ENCODE peak calls at places on chromosomes 2 and 18, in four cellular contexts. Z, X, Y and P are unnamed samples.

GRCh38 chr2:29475446-29476006 is 360.3 kb downstream of the CLIP4 start:
- DNase-seq in Z (no peak), X (no peak), Y (no peak), P (no peak)

GRCh38 chr18:63292844-63293683 is 26.5 kb downstream of the BCL2 start:
- DNase-seq in Z (no peak), X (no peak), Y (no peak), P (no peak)

GRCh38 chr2:54557601-54558187 is 101.6 kb downstream of the SPTBN1 start:
- DNase-seq in Z (peak; percentile 69), X (peak; percentile 82), Y (peak; percentile 67), P (peak; percentile 70)

GRCh38 chr2:21037671-21038108 is 6.2 kb downstream of the APOB start:
- DNase-seq in Z (no peak), X (no peak), Y (no peak), P (peak; percentile 75)

GRCh38 chr18:64799378-64799777 is 650.5 kb upstream of the LINC00305 start:
- DNase-seq in Z (peak; percentile 1), X (no peak), Y (no peak), P (no peak)

GRCh38 chr2:46719499-46719898 is 196.1 kb downstream of the MCFD2 start:
- DNase-seq in Z (peak; percentile 45), X (no peak), Y (no peak), P (no peak)

GRCh38 chr2:216777637-216778273 is 82.1 kb downstream of the TNP1 start:
- DNase-seq in Z (peak; percentile 77), X (peak; percentile 96), Y (peak; percentile 43), P (peak; percentile 74)

GRCh38 chr18:61448316-61448715 is 115.1 kb downstream of the CDH20 start:
- DNase-seq in Z (no peak), X (no peak), Y (no peak), P (no peak)

GRCh38 chr2:240168041-240168440 is 27.6 kb upstream of the OTOS start:
- DNase-seq in Z (no peak), X (no peak), Y (no peak), P (no peak)

GRCh38 chr18:9575558-9575957 is 38.8 kb downstream of the PPP4R1 start:
- DNase-seq in Z (peak; percentile 97), X (peak; percentile 75), Y (peak; percentile 39), P (peak; percentile 90)

GRCh38 chr2:12416600-12416999 is 300.1 kb upstream of the TRIB2 start:
- DNase-seq in Z (no peak), X (peak; percentile 39), Y (no peak), P (no peak)

GRCh38 chr2:10493636-10494281 is 45.6 kb upstream of the ODC1 start:
- DNase-seq in Z (peak; percentile 12), X (no peak), Y (no peak), P (no peak)

GRCh38 chr2:170282851-170283250 is 104.9 kb downstream of the MYO3B start:
- DNase-seq in Z (no peak), X (peak; percentile 60), Y (no peak), P (no peak)

GRCh38 chr2:127185093-127185492 is 35.0 kb downstream of the CYP27C1 start:
- DNase-seq in Z (no peak), X (no peak), Y (no peak), P (no peak)

GRCh38 chr2:31413025-31413424 is 1.5 kb downstream of the XDH start:
- DNase-seq in Z (no peak), X (no peak), Y (no peak), P (no peak)

GRCh38 chr2:97645700-97646629 is at the start of gene COX5B:
- DNase-seq in Z (peak; percentile 98), X (peak; percentile 99), Y (peak; percentile 96), P (peak; percentile 100)

GRCh38 chr2:97645112-97645699 is 656 bp upstream of the COX5B start:
- DNase-seq in Z (no peak), X (peak; percentile 58), Y (peak; percentile 11), P (no peak)

GRCh38 chr2:97646977-97647376 is 1.1 kb downstream of the COX5B start:
- DNase-seq in Z (no peak), X (no peak), Y (no peak), P (no peak)

DNA sequence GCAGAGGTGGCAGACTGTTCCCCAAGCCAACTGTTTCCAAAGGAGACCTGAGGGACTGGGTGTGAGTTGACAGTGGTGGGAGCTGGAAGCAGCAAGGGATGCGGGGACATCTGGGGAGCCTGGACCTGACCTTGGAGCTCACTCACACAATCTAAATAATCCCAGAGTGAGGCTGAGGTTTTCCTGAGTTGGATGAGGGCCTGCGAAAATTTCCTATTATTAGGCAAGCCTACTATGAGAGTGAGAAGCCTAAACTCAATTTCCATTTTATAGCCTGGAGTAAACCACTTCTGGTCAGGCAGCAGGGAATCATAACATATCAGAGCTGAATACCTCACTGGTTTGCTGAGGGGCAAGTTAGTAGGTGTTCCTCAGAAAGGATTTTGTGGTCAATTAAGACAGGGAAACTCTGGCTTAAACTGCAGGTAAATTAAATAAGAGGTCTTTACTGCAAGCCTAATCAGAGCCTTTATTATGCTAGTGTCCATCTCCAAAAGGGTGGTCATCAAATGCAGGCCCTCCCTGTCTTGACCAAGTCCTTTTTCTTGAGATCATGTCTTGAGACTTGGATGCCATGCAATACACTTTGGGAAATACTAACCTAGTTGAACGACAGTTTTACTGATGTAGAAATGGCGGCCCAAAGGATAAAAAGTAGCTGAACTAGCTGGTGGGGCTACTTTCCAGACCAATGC is 1.7 kb upstream of the COX5B start:
- DNase-seq in Z (no peak), X (no peak), Y (no peak), P (no peak)
- H3K27ac ChIP-seq in Z (no peak overlapping the region), X (no peak overlapping the region), Y (no peak overlapping the region), P (no peak overlapping the region)

GRCh38 chr2:225512873-225513580 is 113.5 kb downstream of the NYAP2 start:
- DNase-seq in Z (peak; percentile 70), X (no peak), Y (no peak), P (no peak)
- H4K8ac ChIP-seq in Z (no peak overlapping the region), X (no peak overlapping the region), Y (no peak overlapping the region), P (no peak overlapping the region)

DNA sequence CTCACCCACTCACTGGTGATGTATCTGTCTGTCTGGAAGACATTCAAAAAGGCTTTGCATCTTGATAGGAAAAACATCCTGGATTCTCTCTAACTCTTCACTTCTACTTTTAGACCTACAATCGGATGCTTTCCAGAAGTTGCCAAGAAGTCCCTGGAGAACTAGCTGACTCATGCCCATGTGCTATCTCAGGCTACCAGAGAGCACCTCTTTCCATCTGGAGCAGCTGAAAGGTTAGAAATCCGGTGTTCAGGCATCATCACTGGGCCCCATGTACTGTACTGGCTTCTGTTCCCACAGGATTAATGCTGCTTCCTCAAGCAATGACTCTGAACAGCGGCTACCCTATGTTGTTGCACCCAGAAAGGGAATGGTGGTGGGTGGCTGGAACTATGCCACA is 259.0 kb downstream of the NBAS start:
- DNase-seq in Z (peak; percentile 62), X (no peak), Y (no peak), P (no peak)
- H3K27ac ChIP-seq in Z (no peak overlapping the region), X (no peak overlapping the region), Y (no peak overlapping the region), P (no peak overlapping the region)

GRCh38 chr2:223734346-223734745 is 103.0 kb downstream of the AP1S3 start:
- DNase-seq in Z (peak; percentile 8), X (no peak), Y (no peak), P (peak; percentile 55)

GRCh38 chr2:223736488-223736887 is 100.9 kb downstream of the AP1S3 start:
- DNase-seq in Z (no peak), X (no peak), Y (no peak), P (no peak)

GRCh38 chr2:223735659-223736244 is 101.6 kb downstream of the AP1S3 start:
- DNase-seq in Z (peak; percentile 73), X (no peak), Y (no peak), P (peak; percentile 83)

GRCh38 chr2:223735035-223735640 is 102.2 kb downstream of the AP1S3 start:
- DNase-seq in Z (no peak), X (no peak), Y (no peak), P (no peak)

GRCh38 chr2:223737207-223737606 is 100.2 kb downstream of the AP1S3 start:
- DNase-seq in Z (no peak), X (no peak), Y (no peak), P (no peak)
- H4K8ac ChIP-seq in Z (peak overlapping the region; percentile 74), X (no peak overlapping the region), Y (no peak overlapping the region), P (no peak overlapping the region)

GRCh38 chr2:23617817-23618216 is 232.8 kb downstream of the KLHL29 start:
- DNase-seq in Z (no peak), X (no peak), Y (no peak), P (no peak)
- H3K27ac ChIP-seq in Z (no peak overlapping the region), X (no peak overlapping the region), Y (no peak overlapping the region), P (no peak overlapping the region)

GRCh38 chr2:96501886-96502810 is 3.0 kb downstream of the NEURL3 start:
- DNase-seq in Z (no peak), X (no peak), Y (no peak), P (no peak)
- H4K8ac ChIP-seq in Z (no peak overlapping the region), X (no peak overlapping the region), Y (peak overlapping the region; percentile 77), P (no peak overlapping the region)

GRCh38 chr18:74200780-74201179 is 52.5 kb downstream of the TIMM21 start:
- DNase-seq in Z (no peak), X (no peak), Y (no peak), P (no peak)

GRCh38 chr18:74198453-74198852 is 50.1 kb downstream of the TIMM21 start:
- DNase-seq in Z (no peak), X (no peak), Y (no peak), P (no peak)

GRCh38 chr18:74196220-74197119 is 48.1 kb downstream of the TIMM21 start:
- DNase-seq in Z (peak; percentile 74), X (peak; percentile 74), Y (peak; percentile 46), P (peak; percentile 80)

GRCh38 chr18:74194691-74195090 is 46.4 kb downstream of the TIMM21 start:
- DNase-seq in Z (no peak), X (no peak), Y (no peak), P (peak; percentile 61)

DNA sequence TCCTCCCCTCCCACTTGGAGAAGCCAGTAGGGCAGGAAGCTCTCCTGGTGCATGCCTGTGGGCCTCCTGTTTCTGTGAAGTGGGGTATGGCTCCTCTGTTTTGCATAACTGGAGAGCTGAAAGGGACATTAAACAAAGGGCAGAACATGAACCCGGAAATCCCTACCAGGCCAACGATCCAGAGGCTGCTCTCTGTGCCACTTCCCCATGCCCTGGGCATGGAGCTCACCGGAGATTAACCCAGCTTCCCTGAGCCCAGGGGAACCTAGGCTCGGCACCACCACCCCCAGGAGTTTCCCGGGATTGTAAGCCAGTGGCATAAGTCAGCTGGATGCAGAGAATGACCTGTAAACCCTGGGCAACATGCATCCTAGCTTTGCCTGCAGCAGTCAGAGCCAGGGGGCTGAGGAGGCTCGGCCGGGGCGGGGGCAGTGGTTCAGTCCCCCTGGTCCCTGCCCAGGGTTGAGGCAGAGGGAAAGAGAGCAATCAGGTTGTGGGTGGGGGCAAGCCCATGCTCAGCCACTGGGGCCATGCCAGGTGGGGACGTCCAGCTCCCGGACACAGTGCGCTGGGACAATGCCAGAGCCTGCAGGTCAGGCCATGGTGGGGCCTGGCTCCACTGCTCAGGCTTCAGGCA is 49.5 kb downstream of the TIMM21 start:
- DNase-seq in Z (no peak), X (no peak), Y (no peak), P (no peak)
- H3K27ac ChIP-seq in Z (no peak overlapping the region), X (no peak overlapping the region), Y (no peak overlapping the region), P (no peak overlapping the region)

DNA sequence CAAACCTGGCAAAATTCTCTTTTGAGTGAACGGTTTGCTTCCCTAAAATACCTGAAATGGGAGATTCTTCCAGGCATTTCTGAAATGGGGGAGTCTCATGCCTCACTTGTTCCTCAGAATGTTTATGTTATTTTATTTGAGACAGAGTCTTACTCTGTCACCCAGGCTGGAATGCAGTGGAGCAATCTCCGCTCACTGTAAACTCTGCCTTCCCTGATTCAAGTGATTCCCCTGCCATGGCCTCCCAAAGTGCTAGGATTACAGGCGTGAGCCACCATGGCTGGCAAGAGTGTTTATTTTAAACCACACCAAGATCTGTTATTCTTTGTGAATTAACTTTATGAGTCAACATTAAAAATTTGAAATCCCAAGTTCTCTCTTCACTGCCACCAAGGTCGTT is 6.4 kb upstream of the FHL2 start:
- DNase-seq in Z (peak; percentile 88), X (no peak), Y (no peak), P (peak; percentile 62)
- H4K8ac ChIP-seq in Z (no peak overlapping the region), X (no peak overlapping the region), Y (no peak overlapping the region), P (no peak overlapping the region)